ENCODE peak calls at places on chromosomes 7 and 10, in four cellular contexts. A is endothelial cell, Z is gastrocnemius medialis, M is fibroblast of gingiva. S is an unnamed sample.

GRCh38 chr10:96665306-96665705 is 55.0 kb downstream of the PIK3AP1 start:
- DNase-seq in Z (no peak), A (no peak), M (no peak), S (no peak)

GRCh38 chr7:73976761-73977625 is 51.0 kb upstream of the ELN start:
- DNase-seq in M (no peak), A (no peak), Z (peak; percentile 8), S (no peak)

GRCh38 chr7:2403718-2404648 is 572 bp downstream of the CHST12 start:
- DNase-seq in A (peak; percentile 51), M (no peak), Z (peak; percentile 23), S (no peak)

GRCh38 chr10:120221873-120222485 is 235.0 kb upstream of the PLPP4 start:
- DNase-seq in M (no peak), A (peak; percentile 63), Z (no peak), S (no peak)

GRCh38 chr10:43370671-43371215 is 693 bp upstream of the FXYD4 start:
- DNase-seq in A (no peak), Z (no peak), M (no peak), S (no peak)

GRCh38 chr10:131580076-131580652 is 268.6 kb upstream of the TCERG1L start:
- DNase-seq in A (no peak), Z (no peak), M (no peak), S (no peak)

GRCh38 chr10:79195091-79195923 is 126.5 kb downstream of the ZMIZ1 start:
- DNase-seq in A (peak; percentile 87), Z (peak; percentile 86), M (peak; percentile 69), S (peak; percentile 1)

GRCh38 chr7:36945612-36946400 is 221.5 kb upstream of the AOAH start:
- DNase-seq in A (no peak), Z (no peak), M (no peak), S (no peak)

GRCh38 chr10:16828731-16829175 is 11.5 kb upstream of the RSU1 start:
- DNase-seq in Z (no peak), M (peak; percentile 51), A (no peak), S (no peak)

GRCh38 chr10:125878957-125879835 is 1.9 kb downstream of the DHX32 start:
- DNase-seq in A (no peak), M (peak; percentile 64), Z (no peak), S (no peak)

GRCh38 chr7:150971242-150972048 is 6.7 kb downstream of the KCNH2 start:
- DNase-seq in A (no peak), Z (no peak), M (no peak), S (no peak)

GRCh38 chr7:44979481-44980392 is 922 bp upstream of the MYO1G start:
- DNase-seq in Z (no peak), M (no peak), A (no peak), S (no peak)

GRCh38 chr7:120053390-120053961 is 219.5 kb upstream of the KCND2 start:
- DNase-seq in M (peak; percentile 88), Z (no peak), A (no peak), S (no peak)

GRCh38 chr10:47438857-47439474 is 44.9 kb downstream of the ANXA8 start:
- DNase-seq in Z (no peak), A (peak; percentile 57), M (peak; percentile 63), S (peak; percentile 9)

GRCh38 chr7:28245108-28245868 is 64.7 kb upstream of the JAZF1 start:
- DNase-seq in A (no peak), Z (no peak), M (no peak), S (no peak)

GRCh38 chr7:16881809-16882208 is at the start of gene AGR3:
- DNase-seq in M (no peak), Z (no peak), A (no peak), S (no peak)

GRCh38 chr7:77933394-77933793 is 134.8 kb downstream of the PHTF2 start:
- DNase-seq in A (no peak), M (no peak), Z (no peak), S (no peak)

GRCh38 chr7:129499915-129500463 is 2.3 kb upstream of the SMKR1 start:
- DNase-seq in M (no peak), A (no peak), Z (no peak), S (no peak)

GRCh38 chr10:89645742-89646172 is 715 bp upstream of the PANK1 start:
- DNase-seq in M (no peak), Z (peak; percentile 70), A (no peak), S (no peak)

GRCh38 chr7:155799514-155799913 is 12.7 kb downstream of the SHH start:
- DNase-seq in M (peak; percentile 19), A (no peak), Z (no peak), S (no peak)

GRCh38 chr7:26365077-26365896 is 73.6 kb downstream of the SNX10 start:
- DNase-seq in Z (peak; percentile 34), A (peak; percentile 49), M (peak; percentile 60), S (peak; percentile 32)

GRCh38 chr10:14244801-14245211 is 85.9 kb downstream of the FRMD4A start:
- DNase-seq in Z (no peak), M (no peak), A (no peak), S (no peak)

GRCh38 chr7:51288896-51289607 is 27.6 kb downstream of the COBL start:
- DNase-seq in Z (peak; percentile 64), A (no peak), M (no peak), S (no peak)

S was measured in SIG-M5.